ENCODE peak calls at places on chromosomes 16 and 17, in seven cellular contexts. S is H9, N is H1, K is trophoblast cell, Q is mesendoderm, V is mesenchymal stem cell, U is neuronal stem cell. E is an unnamed sample.

GRCh38 chr17:8445536-8445935 is 9.9 kb downstream of the NDEL1 start:
- DNase-seq in S (no peak), N (no peak), K (no peak), Q (no peak), V (no peak), U (no peak), E (no peak)

GRCh38 chr16:68113765-68114240 is 28.6 kb downstream of the NFATC3 start:
- DNase-seq in S (no peak), N (no peak), K (no peak), Q (no peak), V (no peak), U (no peak), E (no peak)

GRCh38 chr16:72856797-72857196 is 191.1 kb downstream of the ZFHX3 start:
- DNase-seq in S (peak), N (no peak), K (peak), Q (peak), V (no peak), U (no peak), E (no peak)

GRCh38 chr17:78108726-78109488 is 19.6 kb downstream of the TMC6 start:
- DNase-seq in S (no peak), N (no peak), K (no peak), Q (no peak), V (no peak), U (no peak), E (no peak)

GRCh38 chr16:88760424-88761142 is 24.4 kb downstream of the PIEZO1 start:
- DNase-seq in S (no peak), N (no peak), K (peak), Q (no peak), V (no peak), U (no peak), E (no peak)

GRCh38 chr17:80931421-80932265 is 60.0 kb upstream of the CHMP6 start:
- DNase-seq in S (peak), N (peak), K (peak), Q (peak), V (peak), U (peak), E (peak)

GRCh38 chr16:22623351-22623781 is 112.7 kb downstream of the NPIPB5 start:
- DNase-seq in S (no peak), N (no peak), K (peak), Q (no peak), V (peak), U (no peak), E (no peak)

GRCh38 chr17:68260051-68260762 is 12.4 kb downstream of the AMZ2 start:
- DNase-seq in S (no peak), N (no peak), K (no peak), Q (no peak), V (peak), U (no peak), E (no peak)

GRCh38 chr16:74297296-74297665 is 667 bp downstream of the PSMD7 start:
- DNase-seq in S (no peak), N (no peak), K (peak), Q (peak), V (peak), U (no peak), E (peak)

GRCh38 chr16:28943281-28943680 is 7.5 kb upstream of the NFATC2IP start:
- DNase-seq in S (no peak), N (no peak), K (no peak), Q (no peak), V (no peak), U (no peak), E (no peak)

GRCh38 chr17:65243838-65244237 is 106.7 kb downstream of the RGS9 start:
- DNase-seq in S (peak), N (no peak), K (no peak), Q (peak), V (no peak), U (peak), E (peak)

GRCh38 chr16:54816471-54816870 is 114.2 kb upstream of the IRX5 start:
- DNase-seq in S (no peak), N (no peak), K (no peak), Q (no peak), V (no peak), U (no peak), E (no peak)

GRCh38 chr17:72890711-72891110 is 201.8 kb downstream of the SLC39A11 start:
- DNase-seq in S (no peak), N (no peak), K (no peak), Q (no peak), V (no peak), U (no peak), E (peak)

GRCh38 chr17:77193653-77194052 is 52.9 kb downstream of the SEC14L1 start:
- DNase-seq in S (no peak), N (no peak), K (no peak), Q (no peak), V (no peak), U (no peak), E (no peak)

GRCh38 chr17:5780476-5780875 is 196.2 kb upstream of the NLRP1 start:
- DNase-seq in S (no peak), N (no peak), K (no peak), Q (no peak), V (peak), U (no peak), E (peak)

GRCh38 chr17:58183514-58183913 is 9.0 kb upstream of the EPX start:
- DNase-seq in S (no peak), N (no peak), K (no peak), Q (no peak), V (no peak), U (no peak), E (no peak)

GRCh38 chr17:42792545-42792944 is 6.0 kb downstream of the COA3 start:
- DNase-seq in S (no peak), N (no peak), K (no peak), Q (no peak), V (no peak), U (no peak), E (no peak)

GRCh38 chr17:57834146-57834741 is 15.6 kb downstream of the MRPS23 start:
- DNase-seq in S (peak), N (peak), K (no peak), Q (peak), V (no peak), U (no peak), E (no peak)

GRCh38 chr17:57808882-57809281 is 41.0 kb downstream of the MRPS23 start:
- DNase-seq in S (peak), N (no peak), K (no peak), Q (no peak), V (no peak), U (no peak), E (no peak)

GRCh38 chr17:34366051-34366450 is 3.0 kb upstream of the CCL1 start:
- DNase-seq in S (peak), N (no peak), K (no peak), Q (no peak), V (no peak), U (no peak), E (no peak)

GRCh38 chr16:7470344-7470743 is 137.7 kb downstream of the RBFOX1 start:
- DNase-seq in S (no peak), N (no peak), K (no peak), Q (no peak), V (no peak), U (no peak), E (no peak)

GRCh38 chr16:847681-848445 is 47.3 kb upstream of the GNG13 start:
- DNase-seq in S (no peak), N (no peak), K (no peak), Q (no peak), V (no peak), U (no peak), E (no peak)

GRCh38 chr17:32492648-32493289 is 6.0 kb downstream of the CDK5R1 start:
- DNase-seq in S (no peak), N (no peak), K (no peak), Q (no peak), V (no peak), U (no peak), E (no peak)

GRCh38 chr16:24309222-24309905 is 53.2 kb downstream of the CACNG3 start:
- DNase-seq in S (no peak), N (no peak), K (peak), Q (no peak), V (no peak), U (no peak), E (peak)

GRCh38 chr17:32903774-32904673 is 23.9 kb upstream of the TMEM98 start:
- DNase-seq in S (no peak), N (no peak), K (no peak), Q (no peak), V (no peak), U (no peak), E (no peak)

GRCh38 chr17:72397687-72398086 is 276.9 kb downstream of the SOX9 start:
- DNase-seq in S (no peak), N (no peak), K (no peak), Q (no peak), V (no peak), U (no peak), E (peak)

GRCh38 chr17:7237761-7238417 is 1.4 kb downstream of the PHF23 start:
- DNase-seq in S (peak), N (no peak), K (peak), Q (peak), V (peak), U (peak), E (peak)

GRCh38 chr17:74340470-74341023 is 14.5 kb downstream of the KIF19 start:
- DNase-seq in S (no peak), N (no peak), K (no peak), Q (no peak), V (no peak), U (no peak), E (no peak)

GRCh38 chr17:65287040-65287439 is 149.9 kb downstream of the RGS9 start:
- DNase-seq in S (peak), N (no peak), K (peak), Q (peak), V (peak), U (no peak), E (peak)

DNA sequence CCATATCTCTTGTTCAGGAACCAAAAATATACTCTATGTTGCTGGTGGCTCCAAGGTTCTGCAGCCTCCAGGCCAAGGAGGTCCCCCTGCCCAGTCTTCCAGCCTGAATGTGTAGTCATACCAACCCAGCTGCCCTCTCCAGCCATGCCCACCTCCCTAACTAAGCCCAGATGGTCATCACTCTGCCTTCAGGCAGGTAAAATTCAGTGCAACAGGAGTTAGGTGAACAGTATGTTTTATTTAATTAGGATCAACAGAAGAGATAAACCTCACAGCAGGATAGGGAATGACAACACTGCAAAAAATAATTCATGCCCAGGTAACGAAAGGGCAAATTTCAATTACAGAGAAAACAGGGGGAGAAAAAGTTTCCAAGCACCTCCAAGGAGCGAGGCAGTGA is 9.1 kb downstream of the ZNF423 start:
- DNase-seq in S (no peak), N (no peak), K (no peak), Q (no peak), V (no peak), U (no peak), E (no peak)
- H3K4ac ChIP-seq in S (no peak), N (no peak), K (no peak), Q (no peak), V (no peak), U (no peak), E (no peak)

GRCh38 chr17:82831041-82831817 is 8.6 kb downstream of the ZNF750 start:
- DNase-seq in S (no peak), N (no peak), K (no peak), Q (no peak), V (no peak), U (no peak), E (no peak)
- H3K4ac ChIP-seq in S (no peak), N (no peak), K (no peak), Q (no peak), V (no peak), U (no peak), E (no peak)

DNA sequence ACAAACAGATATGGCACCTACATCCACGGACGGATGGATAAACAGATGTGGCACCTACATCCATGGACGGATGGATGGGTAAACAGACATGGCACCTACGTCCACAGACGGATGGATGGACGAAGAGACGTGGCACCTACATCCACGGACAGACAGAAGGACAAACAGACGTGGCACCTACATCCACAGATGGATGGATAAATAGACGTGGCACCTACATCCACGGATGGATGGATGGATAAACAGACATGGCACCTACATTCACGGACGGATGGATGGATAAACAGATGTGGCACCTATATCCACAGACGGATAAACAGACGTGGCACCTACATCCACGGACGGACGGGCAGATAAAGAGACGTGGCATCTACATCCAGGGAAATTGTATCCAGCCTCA is 45.6 kb downstream of the TIMM22 start:
- DNase-seq in S (no peak), N (no peak), K (no peak), Q (no peak), V (no peak), U (no peak), E (no peak)
- H3K4ac ChIP-seq in S (no peak), N (no peak), K (no peak), Q (no peak), V (no peak), U (no peak), E (no peak)

DNA sequence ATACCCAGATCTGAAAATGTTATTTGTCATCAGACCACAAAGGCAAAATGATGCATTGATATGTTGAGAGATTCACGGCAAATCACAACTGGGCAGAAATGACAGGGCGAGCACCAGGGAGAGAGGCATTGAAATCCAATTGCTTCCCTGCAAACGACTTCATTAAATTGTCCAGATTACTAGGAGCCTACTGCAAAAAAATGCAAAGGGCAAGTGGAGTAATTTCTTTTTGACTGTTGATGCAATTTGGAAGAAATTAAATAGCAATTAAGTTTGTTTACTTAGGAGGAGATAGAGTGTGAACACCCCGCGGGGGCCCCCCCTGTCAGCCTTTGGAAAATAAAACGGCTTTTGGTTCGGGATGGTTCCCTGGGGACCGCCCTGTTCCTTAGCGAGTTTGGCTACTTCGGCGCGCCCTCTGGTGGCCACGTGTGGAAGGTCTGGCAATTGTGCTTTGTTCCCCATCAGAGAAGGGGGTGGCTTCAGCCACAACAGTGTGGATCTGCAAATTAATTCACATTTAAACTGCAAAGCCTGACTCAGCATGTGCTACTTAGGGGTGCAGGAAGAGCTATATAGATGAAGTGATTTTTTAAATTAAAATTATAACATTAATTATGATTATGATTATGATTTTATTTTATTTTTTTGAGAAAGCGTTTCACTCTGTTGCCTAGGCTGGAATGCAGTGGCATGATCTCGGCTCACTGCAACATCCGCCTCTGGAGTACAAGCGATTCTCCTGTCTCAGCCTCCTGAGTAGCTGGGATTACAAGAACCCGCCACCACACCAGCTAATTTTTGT is 14.5 kb upstream of the TMC7 start:
- DNase-seq in S (peak), N (peak), K (peak), Q (peak), V (peak), U (peak), E (peak)
- H3K4ac ChIP-seq in S (no peak), N (no peak), K (no peak), Q (no peak), V (no peak), U (no peak), E (no peak)

DNA sequence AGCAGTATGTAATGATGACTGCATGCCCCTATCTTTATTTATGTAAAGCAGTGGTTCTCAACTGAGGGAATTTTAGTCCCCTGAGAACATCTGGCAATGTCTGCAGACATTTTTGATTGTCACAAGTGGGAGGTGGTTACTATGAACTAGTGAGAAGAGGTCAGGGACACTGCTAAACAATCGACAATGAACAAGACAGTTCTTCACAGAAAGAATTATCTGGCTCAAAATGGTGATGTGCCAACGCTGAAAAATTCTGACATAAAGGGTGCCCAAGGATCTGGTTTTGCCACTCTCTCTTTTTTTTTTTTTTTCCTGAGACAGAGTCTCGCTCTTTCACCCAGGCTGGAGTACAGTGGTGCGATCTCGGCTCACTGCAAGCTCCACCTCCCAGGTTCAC is 89.2 kb downstream of the ITFG1 start:
- DNase-seq in S (no peak), N (no peak), K (no peak), Q (no peak), V (no peak), U (no peak), E (no peak)
- H3K4ac ChIP-seq in S (no peak), N (no peak), K (no peak), Q (no peak), V (no peak), U (no peak), E (no peak)

E was measured in IMR-90.